ENCODE peak calls at places on chromosomes 16 and 17, in seven cellular contexts. H is HCT116, B is HepG2, N is H1, Y is K562, G is SK-N-SH, R is GM12878. A is an unnamed sample.

GRCh38 chr16:28136751-28137434 is 73.4 kb upstream of the GSG1L start:
- DNase-seq in H (no peak), B (no peak), N (no peak), Y (no peak), G (no peak), R (no peak), A (no peak)

GRCh38 chr17:48443712-48444111 is 13.7 kb upstream of the SKAP1 start:
- DNase-seq in H (no peak), B (no peak), N (no peak), Y (no peak), G (no peak), R (no peak), A (no peak)

GRCh38 chr16:5465714-5466113 is 368.1 kb upstream of the EEF2KMT start:
- DNase-seq in H (no peak), B (no peak), N (no peak), Y (no peak), G (no peak), R (no peak), A (no peak)

GRCh38 chr16:17072104-17072503 is 398.7 kb downstream of the XYLT1 start:
- DNase-seq in H (no peak), B (no peak), N (no peak), Y (no peak), G (no peak), R (no peak), A (no peak)

GRCh38 chr17:8799001-8799850 is at the start of gene MFSD6L:
- DNase-seq in H (no peak), B (no peak), N (peak; percentile 83), Y (no peak), G (no peak), R (no peak), A (peak; percentile 27)

GRCh38 chr17:45770632-45771472 is 13.3 kb upstream of the CRHR1 start:
- DNase-seq in H (no peak), B (no peak), N (peak; percentile 64), Y (no peak), G (no peak), R (no peak), A (no peak)

GRCh38 chr16:1707193-1707790 is 1.3 kb downstream of the MAPK8IP3 start:
- DNase-seq in H (no peak), B (peak; percentile 41), N (no peak), Y (peak; percentile 58), G (peak; percentile 54), R (no peak), A (no peak)

GRCh38 chr16:52861614-52862022 is 191.1 kb downstream of the CHD9NB start:
- DNase-seq in H (peak; percentile 4), B (peak; percentile 65), N (peak; percentile 51), Y (no peak), G (peak; percentile 5), R (no peak), A (no peak)

GRCh38 chr17:37168731-37169353 is 206.9 kb upstream of the C17orf78 start:
- DNase-seq in H (no peak), B (peak; percentile 7), N (no peak), Y (no peak), G (no peak), R (no peak), A (no peak)

GRCh38 chr16:1884155-1884760 is 12.3 kb upstream of the MEIOB start:
- DNase-seq in H (peak; percentile 48), B (peak; percentile 63), N (no peak), Y (peak; percentile 50), G (peak; percentile 57), R (no peak), A (no peak)

GRCh38 chr17:82274134-82275020 is 877 bp upstream of the CSNK1D start:
- DNase-seq in H (no peak), B (no peak), N (no peak), Y (no peak), G (no peak), R (no peak), A (no peak)

GRCh38 chr17:39553326-39553945 is 54.3 kb downstream of the NEUROD2 start:
- DNase-seq in H (no peak), B (no peak), N (no peak), Y (no peak), G (no peak), R (no peak), A (no peak)

GRCh38 chr17:19304209-19304608 is 58.3 kb downstream of the B9D1 start:
- DNase-seq in H (no peak), B (peak; percentile 37), N (no peak), Y (peak; percentile 72), G (no peak), R (no peak), A (no peak)

GRCh38 chr16:1030381-1030901 is 42.1 kb upstream of the SSTR5 start:
- DNase-seq in H (no peak), B (no peak), N (no peak), Y (no peak), G (no peak), R (no peak), A (no peak)

GRCh38 chr17:76735006-76735405 is 2.1 kb downstream of the SRSF2 start:
- DNase-seq in H (no peak), B (peak; percentile 54), N (no peak), Y (peak; percentile 49), G (no peak), R (no peak), A (peak; percentile 55)

GRCh38 chr17:76524598-76525512 is 12.7 kb downstream of the CYGB start:
- DNase-seq in H (no peak), B (peak; percentile 72), N (no peak), Y (no peak), G (no peak), R (no peak), A (peak; percentile 77)

GRCh38 chr17:17579691-17580090 is 11.8 kb downstream of the PEMT start:
- DNase-seq in H (no peak), B (no peak), N (no peak), Y (no peak), G (no peak), R (no peak), A (no peak)

GRCh38 chr17:17577373-17577772 is 14.1 kb downstream of the PEMT start:
- DNase-seq in H (no peak), B (no peak), N (no peak), Y (no peak), G (no peak), R (no peak), A (no peak)

GRCh38 chr17:17582372-17582771 is 9.1 kb downstream of the PEMT start:
- DNase-seq in H (no peak), B (peak; percentile 37), N (no peak), Y (no peak), G (no peak), R (no peak), A (no peak)

GRCh38 chr17:17581509-17581908 is 10.0 kb downstream of the PEMT start:
- DNase-seq in H (no peak), B (no peak), N (no peak), Y (no peak), G (no peak), R (no peak), A (no peak)

DNA sequence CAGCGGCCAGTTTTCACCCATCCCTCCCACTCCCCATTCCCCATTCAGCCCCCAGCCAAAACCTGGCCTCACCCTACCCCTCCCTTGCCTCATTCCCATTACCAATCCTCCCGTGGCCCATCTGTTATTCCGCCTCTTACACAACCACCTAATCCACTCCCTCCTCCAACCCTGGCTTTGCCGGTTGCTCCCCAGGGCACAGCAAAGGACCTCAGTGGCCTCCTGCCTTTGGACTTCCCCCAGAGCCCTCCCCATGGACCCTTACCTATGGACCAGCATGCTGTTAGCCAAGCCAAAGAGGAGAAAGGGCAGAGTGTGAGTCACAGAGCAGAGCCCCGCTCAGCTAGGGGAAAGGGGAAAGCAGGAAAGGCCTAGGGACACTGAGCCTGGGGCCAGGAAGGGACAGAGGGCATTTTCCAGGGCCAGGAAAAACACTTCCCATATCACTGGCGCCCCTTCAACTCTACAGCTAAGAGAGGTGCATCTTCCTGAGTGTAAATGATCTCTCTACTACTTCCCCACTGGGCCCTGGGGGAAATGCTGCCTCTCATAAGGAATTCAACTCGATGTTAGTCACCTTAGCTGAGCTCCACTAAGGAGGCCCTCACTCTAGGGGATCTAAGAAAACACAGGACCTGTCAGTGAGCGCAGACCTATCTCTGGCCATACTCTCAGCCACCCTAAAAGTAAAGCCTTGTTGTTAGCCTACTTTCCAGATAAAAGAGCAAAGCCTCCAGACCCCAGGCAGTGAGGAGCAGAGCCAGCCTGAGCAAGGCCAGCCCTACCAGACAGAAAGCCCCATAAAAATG is 10.6 kb downstream of the PEMT start:
- DNase-seq in H (no peak), B (peak; percentile 77), N (no peak), Y (no peak), G (no peak), R (no peak), A (no peak)
- TF ChIP-seq JUND in H (no peak), B (peak; percentile 86), N (no peak), Y (no peak), G (no peak), R (no peak), A (no peak)

GRCh38 chr17:74618446-74618845 is 5.1 kb downstream of the CD300E start:
- DNase-seq in H (no peak), B (no peak), N (no peak), Y (no peak), G (no peak), R (no peak), A (no peak)
- TF ChIP-seq JUND in H (no peak), B (no peak), N (no peak), Y (no peak), G (no peak), R (no peak), A (no peak)

GRCh38 chr17:10224592-10225195 is 26.3 kb upstream of the GAS7 start:
- DNase-seq in H (no peak), B (no peak), N (no peak), Y (no peak), G (no peak), R (no peak), A (no peak)

GRCh38 chr17:10226930-10227695 is 28.7 kb upstream of the GAS7 start:
- DNase-seq in H (peak; percentile 23), B (peak; percentile 16), N (peak; percentile 92), Y (peak; percentile 34), G (peak; percentile 65), R (no peak), A (peak; percentile 38)
- TF ChIP-seq JUND in H (no peak), B (no peak), N (no peak), Y (no peak), G (no peak), R (no peak), A (no peak)

GRCh38 chr16:68368602-68368944 is 57.8 kb downstream of the PRMT7 start:
- DNase-seq in H (no peak), B (no peak), N (no peak), Y (no peak), G (peak; percentile 74), R (no peak), A (no peak)

GRCh38 chr16:68366062-68366461 is 55.2 kb downstream of the PRMT7 start:
- DNase-seq in H (no peak), B (no peak), N (no peak), Y (no peak), G (no peak), R (no peak), A (no peak)

GRCh38 chr16:68367891-68368601 is 57.2 kb downstream of the PRMT7 start:
- DNase-seq in H (no peak), B (no peak), N (no peak), Y (no peak), G (no peak), R (no peak), A (no peak)

GRCh38 chr16:68367440-68367839 is 56.6 kb downstream of the PRMT7 start:
- DNase-seq in H (no peak), B (no peak), N (no peak), Y (no peak), G (no peak), R (no peak), A (no peak)

DNA sequence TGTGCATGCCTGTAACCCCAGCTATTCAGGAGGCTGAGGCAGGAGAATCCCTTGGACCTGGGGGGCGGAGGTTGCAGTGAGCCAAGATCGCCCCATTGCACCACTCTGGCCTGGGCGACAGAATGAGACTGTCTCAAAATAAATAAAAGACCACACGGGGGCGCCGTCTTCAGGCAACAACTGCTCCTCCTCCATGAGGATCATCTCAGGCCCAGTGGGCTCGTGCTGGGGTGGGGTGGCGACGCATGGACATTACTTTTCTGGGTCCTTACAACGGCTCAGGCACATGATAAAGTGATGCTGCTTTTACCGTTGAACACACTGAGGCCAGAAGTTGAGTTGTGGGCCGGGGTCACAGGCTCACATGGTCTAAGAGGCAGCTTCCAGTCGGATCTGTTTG is 56.2 kb downstream of the PRMT7 start:
- DNase-seq in H (peak; percentile 16), B (peak; percentile 53), N (peak; percentile 87), Y (peak; percentile 77), G (peak; percentile 74), R (no peak), A (peak; percentile 56)
- TF ChIP-seq JUND in H (no peak), B (no peak), N (no peak), Y (no peak), G (no peak), R (no peak), A (no peak)